ENCODE peak calls at places on chromosome 18, in ten cellular contexts. One of them, this sample, is unnamed.

GRCh38 chr18:35127201-35127600 is 86.0 kb downstream of the MAPRE2 start:
- DNase-seq in PC-9: no peak
- DNase-seq in progenitor cell of endocrine pancreas: no peak
- DNase-seq in lung: no peak
- DNase-seq in prostate gland: no peak
- DNase-seq in epithelial cell of proximal tubule: no peak
- DNase-seq in HFF-Myc: no peak
- DNase-seq in cardiac muscle cell: peak; percentile 18
- DNase-seq in mesothelial cell of epicardium: no peak
- DNase-seq in bronchial epithelial cell: no peak
- DNase-seq in this sample: no peak

GRCh38 chr18:52888014-52888413 is 548.0 kb downstream of the DCC start:
- DNase-seq in prostate gland: no peak
- DNase-seq in cardiac muscle cell: no peak
- DNase-seq in lung: no peak
- DNase-seq in progenitor cell of endocrine pancreas: no peak
- DNase-seq in HFF-Myc: no peak
- DNase-seq in PC-9: no peak
- DNase-seq in mesothelial cell of epicardium: no peak
- DNase-seq in epithelial cell of proximal tubule: no peak
- DNase-seq in bronchial epithelial cell: no peak
- DNase-seq in this sample: no peak

GRCh38 chr18:58605027-58606020 is 23.6 kb downstream of the ALPK2 start:
- DNase-seq in mesothelial cell of epicardium: no peak
- DNase-seq in cardiac muscle cell: peak; percentile 72
- DNase-seq in prostate gland: no peak
- DNase-seq in HFF-Myc: no peak
- DNase-seq in lung: no peak
- DNase-seq in progenitor cell of endocrine pancreas: no peak
- DNase-seq in PC-9: peak; percentile 81
- DNase-seq in bronchial epithelial cell: peak; percentile 86
- DNase-seq in epithelial cell of proximal tubule: peak; percentile 38
- DNase-seq in this sample: no peak

GRCh38 chr18:27005589-27005988 is 140.1 kb upstream of the AQP4 start:
- DNase-seq in bronchial epithelial cell: peak; percentile 25
- DNase-seq in cardiac muscle cell: peak; percentile 9
- DNase-seq in progenitor cell of endocrine pancreas: no peak
- DNase-seq in PC-9: no peak
- DNase-seq in mesothelial cell of epicardium: no peak
- DNase-seq in prostate gland: no peak
- DNase-seq in lung: no peak
- DNase-seq in epithelial cell of proximal tubule: no peak
- DNase-seq in HFF-Myc: no peak
- DNase-seq in this sample: no peak

GRCh38 chr18:58845913-58846312 is 18.8 kb upstream of the ZNF532 start:
- DNase-seq in progenitor cell of endocrine pancreas: no peak
- DNase-seq in epithelial cell of proximal tubule: no peak
- DNase-seq in bronchial epithelial cell: no peak
- DNase-seq in mesothelial cell of epicardium: no peak
- DNase-seq in prostate gland: no peak
- DNase-seq in PC-9: no peak
- DNase-seq in HFF-Myc: no peak
- DNase-seq in lung: no peak
- DNase-seq in cardiac muscle cell: no peak
- DNase-seq in this sample: no peak

GRCh38 chr18:9025104-9025838 is 77.2 kb upstream of the NDUFV2 start:
- DNase-seq in bronchial epithelial cell: peak; percentile 75
- DNase-seq in progenitor cell of endocrine pancreas: no peak
- DNase-seq in epithelial cell of proximal tubule: no peak
- DNase-seq in cardiac muscle cell: no peak
- DNase-seq in HFF-Myc: no peak
- DNase-seq in mesothelial cell of epicardium: no peak
- DNase-seq in prostate gland: no peak
- DNase-seq in lung: no peak
- DNase-seq in PC-9: peak; percentile 87
- DNase-seq in this sample: no peak

GRCh38 chr18:74768096-74768495 is 170.4 kb downstream of the ZNF407 start:
- DNase-seq in mesothelial cell of epicardium: no peak
- DNase-seq in bronchial epithelial cell: no peak
- DNase-seq in prostate gland: no peak
- DNase-seq in progenitor cell of endocrine pancreas: no peak
- DNase-seq in PC-9: no peak
- DNase-seq in lung: no peak
- DNase-seq in HFF-Myc: peak; percentile 17
- DNase-seq in cardiac muscle cell: no peak
- DNase-seq in epithelial cell of proximal tubule: no peak
- DNase-seq in this sample: no peak

GRCh38 chr18:9751371-9752031 is 43.4 kb downstream of the RAB31 start:
- DNase-seq in lung: no peak
- DNase-seq in PC-9: peak; percentile 29
- DNase-seq in mesothelial cell of epicardium: no peak
- DNase-seq in bronchial epithelial cell: no peak
- DNase-seq in progenitor cell of endocrine pancreas: no peak
- DNase-seq in prostate gland: no peak
- DNase-seq in HFF-Myc: no peak
- DNase-seq in epithelial cell of proximal tubule: no peak
- DNase-seq in cardiac muscle cell: no peak
- DNase-seq in this sample: no peak

GRCh38 chr18:70627100-70627802 is 338.4 kb downstream of the SOCS6 start:
- DNase-seq in cardiac muscle cell: no peak
- DNase-seq in progenitor cell of endocrine pancreas: no peak
- DNase-seq in lung: no peak
- DNase-seq in epithelial cell of proximal tubule: no peak
- DNase-seq in bronchial epithelial cell: no peak
- DNase-seq in prostate gland: no peak
- DNase-seq in PC-9: no peak
- DNase-seq in HFF-Myc: no peak
- DNase-seq in mesothelial cell of epicardium: no peak
- DNase-seq in this sample: no peak

GRCh38 chr18:70623106-70623505 is 334.3 kb downstream of the SOCS6 start:
- DNase-seq in PC-9: no peak
- DNase-seq in prostate gland: no peak
- DNase-seq in bronchial epithelial cell: no peak
- DNase-seq in lung: no peak
- DNase-seq in HFF-Myc: no peak
- DNase-seq in cardiac muscle cell: no peak
- DNase-seq in epithelial cell of proximal tubule: no peak
- DNase-seq in mesothelial cell of epicardium: no peak
- DNase-seq in progenitor cell of endocrine pancreas: no peak
- DNase-seq in this sample: no peak

GRCh38 chr18:70620837-70621612 is 332.2 kb downstream of the SOCS6 start:
- DNase-seq in bronchial epithelial cell: no peak
- DNase-seq in mesothelial cell of epicardium: no peak
- DNase-seq in epithelial cell of proximal tubule: no peak
- DNase-seq in PC-9: no peak
- DNase-seq in progenitor cell of endocrine pancreas: no peak
- DNase-seq in prostate gland: no peak
- DNase-seq in cardiac muscle cell: no peak
- DNase-seq in lung: no peak
- DNase-seq in HFF-Myc: no peak
- DNase-seq in this sample: no peak

DNA sequence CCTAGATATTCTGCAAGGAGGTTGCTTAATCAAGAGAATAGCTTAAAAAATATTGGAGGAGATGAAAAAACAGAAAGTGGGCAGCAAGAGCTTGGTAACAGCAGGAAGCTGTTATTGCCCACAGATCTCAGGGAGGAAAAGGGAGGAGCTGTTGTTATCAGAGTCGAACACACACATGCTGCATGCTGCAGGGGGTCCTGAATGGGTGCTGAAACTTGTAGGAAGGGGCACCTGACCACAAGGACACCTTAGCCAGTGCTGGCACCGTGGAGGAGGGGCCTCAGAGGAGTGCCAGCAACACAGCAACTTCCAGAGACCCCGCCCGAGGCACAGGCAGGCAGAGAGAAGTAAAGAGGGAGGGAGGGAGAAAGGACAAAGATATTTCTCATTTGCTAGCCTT is 332.9 kb downstream of the SOCS6 start:
- DNase-seq in HFF-Myc: no peak
- DNase-seq in bronchial epithelial cell: no peak
- DNase-seq in cardiac muscle cell: no peak
- DNase-seq in progenitor cell of endocrine pancreas: no peak
- DNase-seq in mesothelial cell of epicardium: no peak
- DNase-seq in lung: no peak
- DNase-seq in PC-9: no peak
- DNase-seq in epithelial cell of proximal tubule: no peak
- DNase-seq in prostate gland: no peak
- DNase-seq in this sample: no peak
- TF ChIP-seq CTCF in HFF-Myc: no peak
- TF ChIP-seq CTCF in bronchial epithelial cell: no peak
- TF ChIP-seq CTCF in cardiac muscle cell: no peak
- TF ChIP-seq CTCF in progenitor cell of endocrine pancreas: no peak
- TF ChIP-seq CTCF in mesothelial cell of epicardium: no peak
- TF ChIP-seq CTCF in lung: no peak
- TF ChIP-seq CTCF in PC-9: no peak
- TF ChIP-seq CTCF in epithelial cell of proximal tubule: no peak
- TF ChIP-seq CTCF in prostate gland: no peak
- TF ChIP-seq CTCF in this sample: no peak

DNA sequence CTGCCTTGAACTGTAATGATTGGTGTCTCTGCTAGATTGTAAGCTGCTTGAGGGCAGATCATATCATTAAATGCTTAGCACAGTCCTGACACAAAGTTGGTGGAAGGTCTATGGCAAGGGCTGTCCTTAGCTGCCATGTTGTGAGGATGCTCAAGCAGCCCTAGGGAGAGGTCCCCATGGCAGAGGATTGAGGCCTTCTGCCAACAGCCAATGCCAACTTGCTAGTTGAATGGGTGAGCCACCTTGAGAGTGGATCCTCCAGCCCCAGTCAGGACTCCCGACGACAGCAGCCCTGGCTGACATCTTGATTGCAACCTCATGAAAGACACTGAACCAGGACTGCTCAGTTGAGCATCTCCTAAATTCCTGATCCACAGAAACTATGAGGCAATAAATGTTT is 115.3 kb upstream of the SMAD2 start:
- DNase-seq in lung: no peak
- DNase-seq in bronchial epithelial cell: no peak
- DNase-seq in PC-9: no peak
- DNase-seq in progenitor cell of endocrine pancreas: no peak
- DNase-seq in mesothelial cell of epicardium: no peak
- DNase-seq in HFF-Myc: no peak
- DNase-seq in prostate gland: no peak
- DNase-seq in cardiac muscle cell: no peak
- DNase-seq in epithelial cell of proximal tubule: no peak
- DNase-seq in this sample: no peak
- TF ChIP-seq CTCF in lung: no peak
- TF ChIP-seq CTCF in bronchial epithelial cell: no peak
- TF ChIP-seq CTCF in PC-9: no peak
- TF ChIP-seq CTCF in progenitor cell of endocrine pancreas: no peak
- TF ChIP-seq CTCF in mesothelial cell of epicardium: no peak
- TF ChIP-seq CTCF in HFF-Myc: no peak
- TF ChIP-seq CTCF in prostate gland: no peak
- TF ChIP-seq CTCF in cardiac muscle cell: no peak
- TF ChIP-seq CTCF in epithelial cell of proximal tubule: no peak
- TF ChIP-seq CTCF in this sample: no peak

GRCh38 chr18:6731197-6731596 is 1.7 kb downstream of the ARHGAP28 start:
- DNase-seq in HFF-Myc: peak; percentile 90
- DNase-seq in progenitor cell of endocrine pancreas: no peak
- DNase-seq in epithelial cell of proximal tubule: no peak
- DNase-seq in lung: no peak
- DNase-seq in PC-9: no peak
- DNase-seq in bronchial epithelial cell: peak; percentile 71
- DNase-seq in cardiac muscle cell: peak; percentile 65
- DNase-seq in mesothelial cell of epicardium: no peak
- DNase-seq in prostate gland: peak; percentile 34
- DNase-seq in this sample: no peak

GRCh38 chr18:6729247-6730091 is at the start of gene ARHGAP28:
- DNase-seq in cardiac muscle cell: peak; percentile 96
- DNase-seq in PC-9: no peak
- DNase-seq in lung: peak; percentile 74
- DNase-seq in mesothelial cell of epicardium: peak; percentile 89
- DNase-seq in prostate gland: peak; percentile 66
- DNase-seq in epithelial cell of proximal tubule: no peak
- DNase-seq in bronchial epithelial cell: peak; percentile 34
- DNase-seq in HFF-Myc: peak; percentile 65
- DNase-seq in progenitor cell of endocrine pancreas: peak; percentile 84
- DNase-seq in this sample: peak; percentile 27

GRCh38 chr18:6728318-6728717 is 1.2 kb upstream of the ARHGAP28 start:
- DNase-seq in lung: no peak
- DNase-seq in prostate gland: no peak
- DNase-seq in cardiac muscle cell: no peak
- DNase-seq in bronchial epithelial cell: no peak
- DNase-seq in mesothelial cell of epicardium: no peak
- DNase-seq in epithelial cell of proximal tubule: peak; percentile 22
- DNase-seq in HFF-Myc: no peak
- DNase-seq in progenitor cell of endocrine pancreas: no peak
- DNase-seq in PC-9: no peak
- DNase-seq in this sample: no peak

GRCh38 chr18:6732952-6733351 is 3.4 kb downstream of the ARHGAP28 start:
- DNase-seq in prostate gland: no peak
- DNase-seq in HFF-Myc: no peak
- DNase-seq in mesothelial cell of epicardium: no peak
- DNase-seq in epithelial cell of proximal tubule: no peak
- DNase-seq in cardiac muscle cell: no peak
- DNase-seq in bronchial epithelial cell: no peak
- DNase-seq in PC-9: no peak
- DNase-seq in lung: no peak
- DNase-seq in progenitor cell of endocrine pancreas: no peak
- DNase-seq in this sample: no peak

DNA sequence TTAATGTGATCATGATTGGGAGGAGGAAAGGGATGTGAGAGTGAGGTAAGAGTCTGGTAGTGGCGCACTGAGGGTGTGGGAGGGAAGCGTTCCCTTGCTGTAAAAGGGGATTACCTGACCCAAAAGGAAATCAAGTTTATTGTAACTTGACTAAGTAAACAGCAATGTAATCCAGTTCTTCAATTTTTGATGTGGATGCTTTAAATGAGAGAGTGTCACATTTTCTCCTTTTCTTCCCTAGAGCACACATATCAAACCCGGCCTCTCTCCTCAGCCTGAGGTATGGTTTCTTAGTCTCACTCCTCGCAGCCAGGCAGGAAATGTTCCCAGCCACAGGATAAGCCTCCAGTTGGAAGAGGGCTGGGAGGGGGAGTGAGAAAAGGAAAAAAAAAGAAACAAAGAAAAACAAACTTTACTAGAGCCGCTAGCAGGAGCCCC is 688 bp upstream of the ARHGAP28 start:
- DNase-seq in lung: no peak
- DNase-seq in cardiac muscle cell: no peak
- DNase-seq in HFF-Myc: no peak
- DNase-seq in epithelial cell of proximal tubule: peak; percentile 31
- DNase-seq in prostate gland: peak; percentile 68
- DNase-seq in PC-9: no peak
- DNase-seq in mesothelial cell of epicardium: no peak
- DNase-seq in bronchial epithelial cell: no peak
- DNase-seq in progenitor cell of endocrine pancreas: no peak
- DNase-seq in this sample: no peak
- TF ChIP-seq CTCF in lung: no peak
- TF ChIP-seq CTCF in cardiac muscle cell: no peak
- TF ChIP-seq CTCF in HFF-Myc: no peak
- TF ChIP-seq CTCF in epithelial cell of proximal tubule: no peak
- TF ChIP-seq CTCF in prostate gland: no peak
- TF ChIP-seq CTCF in PC-9: no peak
- TF ChIP-seq CTCF in mesothelial cell of epicardium: no peak
- TF ChIP-seq CTCF in bronchial epithelial cell: no peak
- TF ChIP-seq CTCF in progenitor cell of endocrine pancreas: no peak
- TF ChIP-seq CTCF in this sample: no peak

DNA sequence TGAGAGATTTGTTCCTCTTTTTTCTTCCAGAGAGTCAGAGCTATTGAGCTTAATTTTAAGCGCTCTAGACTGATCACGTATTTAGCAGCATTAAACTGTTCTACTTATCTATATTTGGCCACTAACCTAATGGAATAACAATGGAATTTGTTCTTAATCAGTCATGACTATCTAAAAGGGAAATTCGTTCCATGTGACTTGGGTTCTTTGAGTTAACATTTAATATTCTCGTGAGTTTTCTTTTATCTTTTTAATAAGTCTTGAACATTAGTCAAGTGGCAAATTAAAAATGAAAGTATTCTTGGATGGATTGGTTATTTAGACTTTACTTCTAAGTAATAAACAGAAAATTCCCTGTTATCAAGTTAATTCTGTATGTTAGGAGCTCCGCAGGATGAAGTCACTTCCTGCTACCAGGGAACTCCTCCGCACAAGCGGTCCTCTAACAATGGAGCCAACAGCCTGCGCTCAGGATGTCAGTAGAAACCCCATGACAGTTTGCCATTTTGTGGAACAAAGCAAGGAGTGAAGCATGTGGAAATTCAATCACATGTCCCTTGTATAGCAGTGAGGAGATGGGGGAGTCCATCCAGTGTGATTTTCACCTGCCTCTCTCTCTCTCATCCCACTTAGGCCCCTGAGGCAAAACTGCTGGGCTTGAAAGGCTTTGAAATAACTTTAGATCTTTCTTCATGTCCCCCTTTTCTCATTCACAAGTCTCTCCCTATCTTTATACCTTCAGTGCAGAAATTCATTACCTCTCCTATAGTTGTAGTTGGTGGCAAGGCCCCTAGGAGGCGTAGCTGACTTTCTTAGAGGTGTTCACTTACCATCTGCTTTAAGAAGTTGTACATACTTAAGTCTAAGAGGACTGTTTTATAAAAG is 138.1 kb downstream of the WDR7 start:
- DNase-seq in epithelial cell of proximal tubule: no peak
- DNase-seq in mesothelial cell of epicardium: no peak
- DNase-seq in progenitor cell of endocrine pancreas: no peak
- DNase-seq in lung: no peak
- DNase-seq in HFF-Myc: no peak
- DNase-seq in bronchial epithelial cell: peak; percentile 41
- DNase-seq in prostate gland: no peak
- DNase-seq in PC-9: no peak
- DNase-seq in cardiac muscle cell: peak; percentile 71
- DNase-seq in this sample: peak; percentile 36
- TF ChIP-seq CTCF in epithelial cell of proximal tubule: peak; percentile 74
- TF ChIP-seq CTCF in mesothelial cell of epicardium: peak; percentile 31
- TF ChIP-seq CTCF in progenitor cell of endocrine pancreas: peak; percentile 65
- TF ChIP-seq CTCF in lung: no peak
- TF ChIP-seq CTCF in HFF-Myc: peak; percentile 62
- TF ChIP-seq CTCF in bronchial epithelial cell: peak; percentile 59
- TF ChIP-seq CTCF in prostate gland: no peak
- TF ChIP-seq CTCF in PC-9: peak; percentile 42
- TF ChIP-seq CTCF in cardiac muscle cell: peak; percentile 61
- TF ChIP-seq CTCF in this sample: peak; percentile 71